ENCODE peak calls at places on chromosomes 16 and 17, in ten cellular contexts. X, K, D, G, L, Y, U, P, F and Q are unnamed samples.

GRCh38 chr17:40318835-40319332 is 9.9 kb downstream of the RARA start:
- DNase-seq in X (peak), K (peak), D (no peak), G (no peak), L (peak), Y (peak), U (no peak), P (no peak), F (peak), Q (no peak)

GRCh38 chr16:19389246-19389645 is 28.4 kb upstream of the TMC5 start:
- DNase-seq in X (no peak), K (no peak), D (peak), G (peak), L (peak), Y (peak), U (peak), P (no peak), F (no peak), Q (peak)

GRCh38 chr17:77498056-77498785 is 357.5 kb downstream of the SEC14L1 start:
- DNase-seq in X (peak), K (peak), D (peak), G (no peak), L (no peak), Y (peak), U (no peak), P (no peak), F (no peak), Q (no peak)

GRCh38 chr16:24986512-24987303 is 28.5 kb downstream of the ARHGAP17 start:
- DNase-seq in X (peak), K (peak), D (peak), G (peak), L (peak), Y (no peak), U (no peak), P (no peak), F (peak), Q (no peak)

GRCh38 chr17:19342611-19343255 is 19.8 kb downstream of the B9D1 start:
- DNase-seq in X (peak), K (peak), D (no peak), G (peak), L (no peak), Y (peak), U (no peak), P (no peak), F (no peak), Q (no peak)

GRCh38 chr16:83768976-83769375 is 38.8 kb upstream of the HSBP1 start:
- DNase-seq in X (no peak), K (no peak), D (no peak), G (no peak), L (no peak), Y (no peak), U (no peak), P (no peak), F (no peak), Q (no peak)

GRCh38 chr16:12951392-12951791 is 50.0 kb downstream of the SHISA9 start:
- DNase-seq in X (no peak), K (no peak), D (no peak), G (no peak), L (no peak), Y (no peak), U (no peak), P (no peak), F (no peak), Q (no peak)

GRCh38 chr16:53090591-53091507 is 36.1 kb downstream of the CHD9 start:
- DNase-seq in X (peak), K (peak), D (peak), G (no peak), L (no peak), Y (peak), U (peak), P (no peak), F (peak), Q (peak)

GRCh38 chr16:58366247-58367031 is 25.8 kb upstream of the GINS3 start:
- DNase-seq in X (no peak), K (no peak), D (no peak), G (peak), L (no peak), Y (no peak), U (no peak), P (no peak), F (no peak), Q (no peak)

GRCh38 chr16:57483725-57484514 is 2.4 kb downstream of the DOK4 start:
- DNase-seq in X (no peak), K (no peak), D (no peak), G (no peak), L (peak), Y (peak), U (peak), P (no peak), F (no peak), Q (no peak)

GRCh38 chr17:13509561-13509960 is 92.2 kb downstream of the HS3ST3A1 start:
- DNase-seq in X (no peak), K (no peak), D (no peak), G (no peak), L (no peak), Y (no peak), U (no peak), P (no peak), F (no peak), Q (no peak)

GRCh38 chr17:28745052-28745776 is 1.4 kb downstream of the TRAF4 start:
- DNase-seq in X (peak), K (peak), D (peak), G (peak), L (peak), Y (peak), U (peak), P (no peak), F (peak), Q (peak)

GRCh38 chr17:64099543-64099942 is 30.4 kb downstream of the ERN1 start:
- DNase-seq in X (no peak), K (no peak), D (no peak), G (no peak), L (no peak), Y (no peak), U (no peak), P (no peak), F (no peak), Q (no peak)

GRCh38 chr17:39767147-39767546 is 29.4 kb downstream of the GRB7 start:
- DNase-seq in X (no peak), K (no peak), D (no peak), G (no peak), L (no peak), Y (no peak), U (no peak), P (no peak), F (no peak), Q (no peak)

GRCh38 chr16:57960826-57961472 is 10.0 kb downstream of the CNGB1 start:
- DNase-seq in X (no peak), K (no peak), D (no peak), G (no peak), L (no peak), Y (peak), U (no peak), P (no peak), F (no peak), Q (no peak)

GRCh38 chr16:83898463-83899271 is at the start of gene MLYCD:
- DNase-seq in X (peak), K (peak), D (peak), G (peak), L (peak), Y (peak), U (peak), P (peak), F (peak), Q (peak)

GRCh38 chr16:53078247-53078646 is 23.5 kb downstream of the CHD9 start:
- DNase-seq in X (no peak), K (no peak), D (no peak), G (no peak), L (no peak), Y (no peak), U (no peak), P (no peak), F (no peak), Q (no peak)

GRCh38 chr16:66588981-66589713 is 9.9 kb downstream of the CMTM2 start:
- DNase-seq in X (no peak), K (peak), D (no peak), G (peak), L (peak), Y (peak), U (no peak), P (no peak), F (no peak), Q (peak)

GRCh38 chr17:35460354-35460851 is 11.8 kb upstream of the SLFN13 start:
- DNase-seq in X (peak), K (no peak), D (peak), G (peak), L (peak), Y (peak), U (peak), P (peak), F (no peak), Q (peak)

GRCh38 chr16:88784074-88784855 is 755 bp downstream of the PIEZO1 start:
- DNase-seq in X (peak), K (peak), D (peak), G (peak), L (peak), Y (peak), U (peak), P (no peak), F (peak), Q (peak)

GRCh38 chr17:74020522-74020921 is 183.0 kb upstream of the RPL38 start:
- DNase-seq in X (no peak), K (no peak), D (no peak), G (no peak), L (no peak), Y (no peak), U (no peak), P (no peak), F (no peak), Q (no peak)

GRCh38 chr17:72715906-72716572 is 376.4 kb downstream of the SLC39A11 start:
- DNase-seq in X (no peak), K (no peak), D (no peak), G (peak), L (no peak), Y (no peak), U (peak), P (peak), F (no peak), Q (no peak)

GRCh38 chr17:6775871-6776405 is at the start of gene FBXO39:
- DNase-seq in X (no peak), K (no peak), D (no peak), G (no peak), L (no peak), Y (no peak), U (no peak), P (no peak), F (peak), Q (no peak)

GRCh38 chr17:43416998-43417891 is 18.5 kb downstream of the ARL4D start:
- DNase-seq in X (peak), K (peak), D (peak), G (peak), L (no peak), Y (no peak), U (peak), P (no peak), F (peak), Q (peak)

GRCh38 chr17:39719966-39720365 is 10.4 kb downstream of the MIEN1 start:
- DNase-seq in X (no peak), K (no peak), D (no peak), G (no peak), L (no peak), Y (no peak), U (no peak), P (no peak), F (no peak), Q (no peak)

GRCh38 chr17:19409509-19409908 is 1.5 kb upstream of the RNF112 start:
- DNase-seq in X (no peak), K (no peak), D (no peak), G (no peak), L (no peak), Y (no peak), U (no peak), P (peak), F (no peak), Q (no peak)

GRCh38 chr16:85513649-85514048 is 99.5 kb upstream of the GSE1 start:
- DNase-seq in X (no peak), K (no peak), D (no peak), G (no peak), L (no peak), Y (no peak), U (no peak), P (no peak), F (no peak), Q (no peak)

GRCh38 chr16:11133344-11133921 is 122.6 kb downstream of the SOCS1 start:
- DNase-seq in X (peak), K (peak), D (peak), G (no peak), L (peak), Y (no peak), U (peak), P (peak), F (peak), Q (peak)

GRCh38 chr17:36706437-36706731 is 105.0 kb downstream of the MRM1 start:
- DNase-seq in X (no peak), K (no peak), D (no peak), G (no peak), L (no peak), Y (no peak), U (no peak), P (no peak), F (no peak), Q (no peak)

GRCh38 chr16:81431554-81432353 is 12.9 kb upstream of the CMIP start:
- DNase-seq in X (no peak), K (peak), D (peak), G (peak), L (no peak), Y (no peak), U (no peak), P (no peak), F (no peak), Q (no peak)

GRCh38 chr16:85950519-85950918 is 51.6 kb downstream of the IRF8 start:
- DNase-seq in X (no peak), K (no peak), D (no peak), G (no peak), L (no peak), Y (no peak), U (no peak), P (no peak), F (no peak), Q (no peak)

GRCh38 chr17:45197555-45198334 is 23.9 kb upstream of the FMNL1 start:
- DNase-seq in X (peak), K (peak), D (peak), G (peak), L (peak), Y (peak), U (peak), P (peak), F (peak), Q (peak)

GRCh38 chr16:47493358-47494337 is 32.5 kb downstream of the PHKB start:
- DNase-seq in X (no peak), K (no peak), D (no peak), G (no peak), L (no peak), Y (no peak), U (no peak), P (no peak), F (no peak), Q (no peak)

GRCh38 chr17:67993998-67994361 is 2.3 kb downstream of the C17orf58 start:
- DNase-seq in X (no peak), K (no peak), D (no peak), G (no peak), L (no peak), Y (no peak), U (no peak), P (no peak), F (no peak), Q (no peak)
- TF ChIP-seq POLR2A in X (no peak), K (no peak), D (no peak), G (no peak), L (peak), Y (no peak), U (no peak), P (no peak), F (no peak), Q (no peak)

DNA sequence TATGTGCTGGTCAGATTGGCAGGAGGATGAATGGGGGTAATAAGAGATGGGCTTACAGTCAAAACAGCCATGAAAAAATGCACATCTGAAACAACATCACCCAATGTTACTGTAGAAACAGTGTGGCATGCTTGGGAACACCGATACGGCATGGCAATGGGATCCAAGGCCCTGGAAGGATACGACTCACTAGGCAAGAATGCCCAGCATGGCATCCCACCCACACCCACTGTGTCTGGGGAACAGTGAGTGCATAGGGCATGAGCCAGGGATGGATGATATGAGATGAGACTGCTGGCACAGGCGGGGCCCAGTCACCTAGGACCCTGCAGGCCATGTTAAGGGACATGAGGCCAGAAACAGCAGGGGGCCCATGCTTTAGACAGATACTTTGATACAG is 11.5 kb downstream of the TRIM25 start:
- DNase-seq in X (no peak), K (no peak), D (no peak), G (peak), L (no peak), Y (no peak), U (no peak), P (no peak), F (no peak), Q (no peak)
- H3K4me3 ChIP-seq in X (no peak), K (no peak), D (no peak), G (no peak), L (no peak), Y (no peak), U (no peak), P (no peak), F (no peak), Q (no peak)

GRCh38 chr17:17313350-17313991 is 10.3 kb downstream of the NT5M start:
- DNase-seq in X (no peak), K (peak), D (peak), G (peak), L (peak), Y (peak), U (peak), P (peak), F (no peak), Q (peak)
- TF ChIP-seq POLR2A in X (no peak), K (no peak), D (no peak), G (no peak), L (no peak), Y (no peak), U (no peak), P (no peak), F (no peak), Q (no peak)

DNA sequence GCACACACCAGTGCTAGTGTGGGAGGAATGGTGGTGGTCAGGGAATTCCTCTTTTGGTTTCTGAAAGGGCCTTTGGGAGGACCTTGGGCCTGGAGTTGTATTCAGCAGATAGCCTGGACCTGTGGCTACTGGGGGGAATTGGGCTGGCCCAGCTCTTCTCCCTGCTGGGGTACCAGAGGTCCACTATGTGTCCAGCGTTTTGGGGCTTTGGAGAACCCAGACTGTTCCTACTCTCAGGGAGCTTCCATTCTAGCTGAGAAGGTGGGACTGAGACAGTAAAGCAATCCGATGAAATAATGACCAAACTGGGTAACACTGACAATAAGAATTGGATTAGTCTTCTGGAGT is 2.4 kb downstream of the EPN3 start:
- DNase-seq in X (no peak), K (no peak), D (no peak), G (no peak), L (no peak), Y (no peak), U (no peak), P (no peak), F (no peak), Q (no peak)
- H3K4me3 ChIP-seq in X (no peak), K (no peak), D (no peak), G (no peak), L (no peak), Y (no peak), U (peak), P (peak), F (no peak), Q (no peak)